ENCODE peak calls at places on chromosome 12, in ten cellular contexts. Q is mucosa of descending colon, Y is heart right ventricle, M is pons, F is fibroblast of lung, I is NT2/D1, E is hepatic stellate cell, W is Karpas-422, Z is kidney, B is aorta. T is an unnamed sample.

GRCh38 chr12:48602192-48602989 is 32.5 kb upstream of the LALBA start:
- DNase-seq in Q (no peak), Y (no peak), M (no peak), F (peak), I (no peak), E (no peak), W (no peak), Z (no peak), B (no peak), T (no peak)

GRCh38 chr12:43060738-43061137 is 471.2 kb upstream of the PRICKLE1 start:
- DNase-seq in Q (no peak), Y (no peak), M (no peak), F (no peak), I (no peak), E (no peak), W (no peak), Z (no peak), B (no peak), T (no peak)

GRCh38 chr12:93348568-93349435 is 28.9 kb upstream of the NUDT4 start:
- DNase-seq in Q (no peak), Y (no peak), M (no peak), F (no peak), I (no peak), E (no peak), W (no peak), Z (no peak), B (no peak), T (peak)

GRCh38 chr12:106739815-106740552 is 34.5 kb upstream of the RIC8B start:
- DNase-seq in Q (no peak), Y (no peak), M (no peak), F (peak), I (no peak), E (peak), W (no peak), Z (no peak), B (no peak), T (no peak)

GRCh38 chr12:1873531-1874149 is 44.8 kb downstream of the CACNA2D4 start:
- DNase-seq in Q (no peak), Y (no peak), M (no peak), F (no peak), I (no peak), E (no peak), W (no peak), Z (no peak), B (no peak), T (no peak)

GRCh38 chr12:8088574-8088973 is 6.5 kb downstream of the NECAP1 start:
- DNase-seq in Q (no peak), Y (no peak), M (no peak), F (no peak), I (no peak), E (no peak), W (no peak), Z (no peak), B (no peak), T (no peak)

GRCh38 chr12:95487024-95487423 is 13.1 kb downstream of the METAP2 start:
- DNase-seq in Q (no peak), Y (no peak), M (no peak), F (peak), I (no peak), E (no peak), W (no peak), Z (no peak), B (no peak), T (no peak)

GRCh38 chr12:111418594-111418880 is 12.8 kb downstream of the SH2B3 start:
- DNase-seq in Q (no peak), Y (no peak), M (no peak), F (no peak), I (no peak), E (no peak), W (no peak), Z (peak), B (no peak), T (no peak)

GRCh38 chr12:132766380-132767085 is 4.9 kb upstream of the ANKLE2 start:
- DNase-seq in Q (no peak), Y (peak), M (no peak), F (peak), I (no peak), E (peak), W (no peak), Z (peak), B (no peak), T (peak)

GRCh38 chr12:51374346-51374745 is 16.9 kb downstream of the GALNT6 start:
- DNase-seq in Q (no peak), Y (no peak), M (no peak), F (peak), I (no peak), E (no peak), W (no peak), Z (no peak), B (no peak), T (no peak)

GRCh38 chr12:95102916-95103671 is 29.7 kb upstream of the NR2C1 start:
- DNase-seq in Q (no peak), Y (no peak), M (no peak), F (peak), I (no peak), E (peak), W (peak), Z (no peak), B (no peak), T (no peak)